ENCODE peak calls at places on chromosomes 5 and 9, in ten cellular contexts. P is T-helper 9 cell; W is heart right ventricle; F is CD8-positive, alpha-beta memory T cell; M is neural progenitor cell; S is breast epithelium; Y is iris pigment epithelial cell; R is NCI-H1105 treated with DMSO at 0.1 percent for 48 hours; N is Caki2; G is T-helper 17 cell. B is an unnamed sample.

GRCh38 chr5:17947029-17947428 is 312.8 kb downstream of the TAF11L14 start:
- DNase-seq in P (no peak), W (no peak), F (no peak), M (no peak), S (no peak), Y (no peak), R (no peak), N (no peak), G (no peak), B (no peak)

GRCh38 chr5:75611324-75612210 is at the start of gene ANKDD1B:
- DNase-seq in P (no peak), W (peak), F (no peak), M (peak), S (no peak), Y (peak), R (no peak), N (peak), G (no peak), B (peak)

GRCh38 chr9:3646226-3646625 is 120.4 kb upstream of the RFX3 start:
- DNase-seq in P (no peak), W (no peak), F (no peak), M (no peak), S (no peak), Y (no peak), R (no peak), N (no peak), G (no peak), B (no peak)

GRCh38 chr5:173926359-173926758 is 38.2 kb downstream of the CPEB4 start:
- DNase-seq in P (no peak), W (peak), F (no peak), M (no peak), S (no peak), Y (peak), R (no peak), N (no peak), G (no peak), B (no peak)

GRCh38 chr5:78611161-78611605 is 37.4 kb downstream of the LHFPL2 start:
- DNase-seq in P (no peak), W (no peak), F (no peak), M (peak), S (no peak), Y (no peak), R (no peak), N (no peak), G (no peak), B (no peak)

GRCh38 chr9:28801144-28801799 is 1228.0 kb upstream of the C9orf72 start:
- DNase-seq in P (no peak), W (no peak), F (no peak), M (no peak), S (no peak), Y (peak), R (no peak), N (peak), G (no peak), B (peak)

GRCh38 chr5:6743161-6743560 is 29.9 kb downstream of the TENT4A start:
- DNase-seq in P (no peak), W (no peak), F (no peak), M (no peak), S (no peak), Y (no peak), R (no peak), N (no peak), G (no peak), B (no peak)

GRCh38 chr5:160071521-160072299 is 47.5 kb downstream of the PWWP2A start:
- DNase-seq in P (no peak), W (peak), F (no peak), M (no peak), S (no peak), Y (peak), R (no peak), N (no peak), G (no peak), B (peak)

GRCh38 chr5:38284378-38284777 is 26.0 kb downstream of the EGFLAM start:
- DNase-seq in P (no peak), W (no peak), F (no peak), M (peak), S (no peak), Y (no peak), R (no peak), N (no peak), G (no peak), B (no peak)

GRCh38 chr5:52779213-52779612 is 8.5 kb upstream of the ITGA1 start:
- DNase-seq in P (no peak), W (no peak), F (no peak), M (no peak), S (no peak), Y (no peak), R (no peak), N (no peak), G (no peak), B (no peak)

GRCh38 chr5:111950660-111951059 is 193.7 kb upstream of the NREP start:
- DNase-seq in P (no peak), W (no peak), F (no peak), M (no peak), S (no peak), Y (no peak), R (no peak), N (no peak), G (no peak), B (no peak)

GRCh38 chr5:37921452-37921851 is 81.6 kb upstream of the GDNF start:
- DNase-seq in P (no peak), W (no peak), F (no peak), M (no peak), S (no peak), Y (no peak), R (no peak), N (no peak), G (no peak), B (no peak)

GRCh38 chr5:40288791-40289475 is 390.8 kb upstream of the PTGER4 start:
- DNase-seq in P (no peak), W (no peak), F (no peak), M (peak), S (no peak), Y (no peak), R (no peak), N (no peak), G (no peak), B (no peak)

GRCh38 chr9:115672477-115673316 is 480.9 kb upstream of the PAPPA start:
- DNase-seq in P (no peak), W (peak), F (no peak), M (no peak), S (no peak), Y (peak), R (no peak), N (peak), G (no peak), B (no peak)

GRCh38 chr5:139524932-139525585 is 36.1 kb upstream of the UBE2D2 start:
- DNase-seq in P (no peak), W (no peak), F (no peak), M (no peak), S (no peak), Y (no peak), R (no peak), N (no peak), G (no peak), B (no peak)

GRCh38 chr5:130966990-130967389 is 198.1 kb downstream of the HINT1 start:
- DNase-seq in P (no peak), W (no peak), F (no peak), M (no peak), S (no peak), Y (no peak), R (no peak), N (no peak), G (no peak), B (no peak)

GRCh38 chr9:93099551-93100264 is 3.7 kb downstream of the CARD19 start:
- DNase-seq in P (no peak), W (no peak), F (no peak), M (no peak), S (no peak), Y (no peak), R (no peak), N (no peak), G (no peak), B (no peak)

GRCh38 chr9:91285729-91286353 is 75.9 kb downstream of the AUH start:
- DNase-seq in P (no peak), W (no peak), F (no peak), M (no peak), S (no peak), Y (peak), R (no peak), N (no peak), G (no peak), B (no peak)

GRCh38 chr9:137138701-137139467 is at the start of gene GRIN1:
- DNase-seq in P (peak), W (no peak), F (peak), M (peak), S (no peak), Y (peak), R (no peak), N (no peak), G (no peak), B (no peak)

GRCh38 chr9:135559606-135560005 is 1.9 kb upstream of the PAEP start:
- DNase-seq in P (no peak), W (no peak), F (no peak), M (no peak), S (no peak), Y (no peak), R (no peak), N (no peak), G (no peak), B (no peak)

GRCh38 chr5:137866541-137867388 is 895 bp upstream of the MYOT start:
- DNase-seq in P (no peak), W (no peak), F (no peak), M (no peak), S (no peak), Y (no peak), R (no peak), N (no peak), G (no peak), B (no peak)

GRCh38 chr9:99069532-99069931 is 35.4 kb upstream of the TGFBR1 start:
- DNase-seq in P (no peak), W (no peak), F (no peak), M (no peak), S (no peak), Y (no peak), R (no peak), N (no peak), G (no peak), B (no peak)

GRCh38 chr5:107028938-107029337 is 641.8 kb downstream of the EFNA5 start:
- DNase-seq in P (no peak), W (no peak), F (no peak), M (no peak), S (no peak), Y (no peak), R (no peak), N (no peak), G (no peak), B (no peak)

B was measured in WERI-Rb-1.